ENCODE peak calls at places on chromosomes 16 and 17, in ten cellular contexts. R is fibroblast of the aortic adventitia, M is epithelial cell of esophagus, V is AG10803, U is A549, N is AG04450, K is BE2C, J is fibroblast of lung, O is neural progenitor cell, Y is right lobe of liver. F is an unnamed sample.

GRCh38 chr17:65886240-65886639 is 305.7 kb downstream of the CEP112 start:
- DNase-seq in N (no peak), K (no peak), U (no peak), V (peak), R (peak), M (no peak), Y (no peak), O (no peak), J (no peak), F (no peak)

GRCh38 chr16:72247821-72248253 is 75.9 kb upstream of the PMFBP1 start:
- DNase-seq in M (no peak), U (no peak), J (peak), N (no peak), K (no peak), R (peak), O (no peak), V (peak), Y (no peak), F (peak)

GRCh38 chr17:48737330-48738043 is 8.9 kb upstream of the HOXB13 start:
- DNase-seq in Y (no peak), V (no peak), K (no peak), M (no peak), U (no peak), J (no peak), O (no peak), R (no peak), N (no peak), F (no peak)

GRCh38 chr17:80892900-80893603 is 98.6 kb upstream of the CHMP6 start:
- DNase-seq in U (peak), R (peak), N (peak), J (peak), V (peak), K (peak), O (no peak), M (peak), Y (no peak), F (peak)

GRCh38 chr17:46979023-46979870 is at the start of gene RPRML:
- DNase-seq in M (peak), V (no peak), U (peak), O (peak), Y (peak), J (no peak), R (no peak), K (peak), N (no peak), F (no peak)

GRCh38 chr16:79370736-79371135 is 229.8 kb downstream of the MAF start:
- DNase-seq in K (no peak), O (no peak), U (no peak), V (no peak), J (no peak), R (no peak), Y (no peak), N (no peak), M (no peak), F (no peak)

GRCh38 chr16:2701713-2702437 is 18.1 kb downstream of the PRSS27 start:
- DNase-seq in M (no peak), U (no peak), V (no peak), N (no peak), R (no peak), Y (no peak), J (no peak), K (no peak), O (no peak), F (no peak)

GRCh38 chr17:41910701-41911391 is 7.9 kb downstream of the ACLY start:
- DNase-seq in O (no peak), M (peak), N (peak), R (peak), U (peak), K (peak), V (peak), Y (no peak), J (peak), F (peak)

GRCh38 chr17:15954222-15954621 is 9.3 kb downstream of the ADORA2B start:
- DNase-seq in Y (no peak), M (peak), J (peak), O (no peak), R (peak), K (no peak), N (peak), U (peak), V (peak), F (peak)

GRCh38 chr17:62032480-62032879 is 32.6 kb downstream of the MED13 start:
- DNase-seq in J (no peak), K (no peak), N (no peak), R (no peak), U (no peak), O (no peak), M (no peak), V (no peak), Y (no peak), F (no peak)

GRCh38 chr16:23765933-23766332 is 11.1 kb downstream of the CHP2 start:
- DNase-seq in Y (no peak), R (no peak), V (no peak), O (no peak), K (no peak), N (no peak), J (no peak), M (no peak), U (no peak), F (no peak)

GRCh38 chr17:19321481-19322128 is 40.9 kb downstream of the B9D1 start:
- DNase-seq in K (no peak), U (no peak), V (no peak), M (no peak), Y (peak), N (no peak), J (no peak), R (no peak), O (peak), F (no peak)

GRCh38 chr16:71246309-71246708 is 15.8 kb upstream of the HYDIN start:
- DNase-seq in V (no peak), R (no peak), J (no peak), U (no peak), Y (no peak), N (no peak), M (no peak), O (no peak), K (no peak), F (no peak)

GRCh38 chr16:47480410-47480809 is 19.3 kb downstream of the PHKB start:
- DNase-seq in K (no peak), J (no peak), U (no peak), M (no peak), N (no peak), R (no peak), V (no peak), Y (no peak), O (no peak), F (no peak)

GRCh38 chr16:4411684-4412083 is 4.7 kb downstream of the CORO7 start:
- DNase-seq in N (no peak), U (no peak), K (no peak), J (peak), M (no peak), R (no peak), Y (no peak), V (no peak), O (no peak), F (no peak)

GRCh38 chr16:69176033-69176780 is 10.8 kb upstream of the SNTB2 start:
- DNase-seq in U (no peak), O (no peak), K (no peak), M (no peak), R (peak), V (peak), J (peak), N (peak), Y (no peak), F (peak)

GRCh38 chr16:84088695-84089395 is 27.9 kb downstream of the MBTPS1 start:
- DNase-seq in U (no peak), V (peak), R (no peak), J (no peak), K (peak), M (peak), O (no peak), Y (no peak), N (no peak), F (no peak)

GRCh38 chr17:73522107-73522506 is 122.1 kb downstream of the SDK2 start:
- DNase-seq in V (no peak), N (no peak), U (no peak), Y (no peak), K (no peak), M (no peak), J (no peak), O (no peak), R (no peak), F (no peak)

GRCh38 chr17:61570118-61570517 is 20.9 kb downstream of the NACA2 start:
- DNase-seq in V (no peak), M (peak), R (no peak), J (no peak), K (no peak), N (no peak), O (no peak), Y (no peak), U (no peak), F (no peak)

GRCh38 chr17:49327835-49328784 is 33.9 kb downstream of the ZNF652 start:
- DNase-seq in Y (no peak), V (no peak), R (peak), J (no peak), K (no peak), N (no peak), M (peak), U (no peak), O (no peak), F (no peak)

GRCh38 chr17:3693829-3694231 is 2.1 kb downstream of the P2RX5 start:
- DNase-seq in N (no peak), Y (no peak), J (no peak), K (no peak), R (no peak), V (no peak), O (no peak), U (no peak), M (no peak), F (no peak)

GRCh38 chr17:44543905-44544523 is 13.3 kb upstream of the FZD2 start:
- DNase-seq in Y (no peak), V (no peak), O (no peak), N (no peak), J (peak), M (no peak), K (no peak), U (peak), R (no peak), F (no peak)

GRCh38 chr16:88113545-88114045 is 162.4 kb downstream of the BANP start:
- DNase-seq in K (no peak), V (no peak), U (no peak), O (no peak), J (no peak), N (no peak), R (no peak), Y (no peak), M (no peak), F (no peak)

GRCh38 chr17:28944862-28945741 is 6.2 kb downstream of the PHF12 start:
- DNase-seq in M (peak), N (no peak), K (no peak), J (no peak), R (peak), O (no peak), U (no peak), V (peak), Y (no peak), F (peak)

GRCh38 chr17:35788504-35788998 is 6.9 kb downstream of the MMP28 start:
- DNase-seq in K (peak), J (peak), O (no peak), V (peak), R (peak), N (no peak), Y (no peak), U (peak), M (peak), F (peak)

GRCh38 chr16:25014500-25015147 is 545 bp downstream of the ARHGAP17 start:
- DNase-seq in R (peak), V (peak), Y (peak), K (peak), J (peak), O (peak), M (peak), N (no peak), U (peak), F (no peak)

GRCh38 chr16:89556750-89557149 is 3.7 kb upstream of the RPL13 start:
- DNase-seq in K (no peak), N (no peak), Y (no peak), O (no peak), R (no peak), M (no peak), J (no peak), U (no peak), V (no peak), F (no peak)

GRCh38 chr16:88871730-88872416 is 5.4 kb upstream of the PABPN1L start:
- DNase-seq in U (no peak), M (no peak), R (no peak), K (no peak), N (no peak), O (no peak), V (no peak), Y (no peak), J (no peak), F (no peak)

GRCh38 chr17:3916013-3916696 is at the start of gene P2RX1:
- DNase-seq in J (no peak), N (no peak), M (no peak), Y (no peak), R (peak), K (no peak), V (no peak), O (no peak), U (no peak), F (no peak)

GRCh38 chr17:31202968-31203367 is 94.1 kb downstream of the OMG start:
- DNase-seq in J (no peak), K (no peak), Y (no peak), M (no peak), V (peak), N (no peak), O (no peak), U (no peak), R (peak), F (no peak)

GRCh38 chr16:19382084-19382801 is 35.4 kb upstream of the TMC5 start:
- DNase-seq in V (no peak), N (no peak), J (no peak), R (no peak), M (no peak), K (no peak), O (no peak), Y (no peak), U (no peak), F (no peak)

GRCh38 chr16:19380316-19380715 is 37.4 kb upstream of the TMC5 start:
- DNase-seq in M (no peak), N (no peak), U (no peak), V (no peak), O (no peak), K (no peak), R (no peak), Y (no peak), J (no peak), F (no peak)

GRCh38 chr16:19377864-19378263 is 39.8 kb upstream of the TMC5 start:
- DNase-seq in R (peak), J (no peak), V (no peak), M (no peak), U (no peak), O (no peak), Y (no peak), N (no peak), K (no peak), F (no peak)

GRCh38 chr16:19382887-19383816 is 34.5 kb upstream of the TMC5 start:
- DNase-seq in Y (no peak), K (peak), R (no peak), U (no peak), M (no peak), N (no peak), J (no peak), O (no peak), V (no peak), F (no peak)

DNA sequence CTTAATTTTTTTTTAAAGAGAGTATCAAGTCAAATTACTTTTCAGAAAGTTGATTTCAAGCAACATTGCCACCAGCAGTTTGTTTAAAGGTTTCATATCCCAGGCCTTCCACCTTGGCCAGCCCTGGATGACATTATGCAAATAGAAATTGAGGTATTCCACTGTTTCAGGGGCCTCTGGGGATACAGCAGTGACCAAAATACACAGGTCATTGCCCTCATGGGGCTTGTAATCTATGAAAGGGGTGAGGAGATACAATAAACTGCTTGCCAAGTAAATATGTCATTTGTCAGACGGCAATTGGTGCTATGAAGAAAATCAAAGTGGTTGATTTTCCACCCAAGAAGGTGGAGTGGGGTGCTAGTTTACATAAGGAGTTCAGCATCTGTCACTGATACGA is 37.8 kb upstream of the TMC5 start:
- DNase-seq in K (no peak), V (no peak), U (no peak), M (no peak), O (no peak), N (no peak), Y (no peak), R (no peak), J (no peak), F (no peak)
- H3K4me3 ChIP-seq in K (no peak), V (no peak), U (no peak), M (no peak), O (no peak), N (no peak), Y (no peak), R (no peak), J (no peak), F (no peak)

DNA sequence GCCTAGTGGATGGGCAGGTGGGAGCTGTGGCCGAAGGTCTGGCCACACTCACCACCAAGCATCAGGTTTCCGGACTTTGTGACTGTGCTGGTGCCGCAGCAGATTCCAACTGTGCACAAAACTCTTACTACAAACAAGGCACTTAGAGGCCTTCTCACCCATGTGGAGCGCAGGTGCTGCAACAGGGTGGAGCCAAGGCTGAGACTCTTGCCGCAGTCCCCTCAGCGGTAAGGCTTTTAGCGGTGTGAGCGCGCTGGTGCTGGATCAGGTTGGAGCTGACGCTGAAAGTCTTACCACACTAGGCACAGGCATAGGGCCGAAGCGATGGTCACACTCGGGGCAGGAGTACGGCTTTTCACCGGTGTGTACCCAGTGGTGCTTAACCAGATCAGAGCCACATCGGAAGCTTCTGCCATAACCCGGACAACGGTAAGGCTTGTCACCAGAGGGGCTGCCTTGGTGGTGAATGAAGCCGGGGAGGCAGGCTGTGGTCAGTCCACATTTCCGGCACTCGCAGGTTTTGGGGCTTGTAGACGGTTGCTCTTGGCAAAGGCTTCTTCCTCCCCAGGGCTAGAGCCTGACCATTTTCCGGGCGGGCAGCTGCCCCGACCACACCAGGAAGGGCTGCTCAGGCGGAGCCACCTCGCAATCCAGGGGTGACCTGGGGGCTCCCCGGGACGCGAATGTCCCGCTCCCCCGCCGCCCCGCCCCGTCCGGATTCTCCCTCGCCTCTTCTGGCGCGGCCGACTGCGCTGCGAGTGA is 1.0 kb upstream of the ARMC5 start:
- DNase-seq in R (peak), Y (peak), O (peak), J (no peak), N (no peak), M (peak), K (peak), V (peak), U (peak), F (peak)
- TF ChIP-seq CTCF in R (peak), Y (no peak), O (no peak), J (no peak), N (peak), M (no peak), K (no peak), V (peak), U (no peak), F (peak)

GRCh38 chr17:50534222-50534978 is 1.9 kb downstream of the EPN3 start:
- DNase-seq in V (no peak), M (peak), J (no peak), U (peak), K (no peak), R (no peak), Y (no peak), N (no peak), O (peak), F (no peak)
- H3K4me3 ChIP-seq in V (no peak), M (peak), J (no peak), U (peak), K (no peak), R (no peak), Y (no peak), N (no peak), O (peak), F (no peak)

DNA sequence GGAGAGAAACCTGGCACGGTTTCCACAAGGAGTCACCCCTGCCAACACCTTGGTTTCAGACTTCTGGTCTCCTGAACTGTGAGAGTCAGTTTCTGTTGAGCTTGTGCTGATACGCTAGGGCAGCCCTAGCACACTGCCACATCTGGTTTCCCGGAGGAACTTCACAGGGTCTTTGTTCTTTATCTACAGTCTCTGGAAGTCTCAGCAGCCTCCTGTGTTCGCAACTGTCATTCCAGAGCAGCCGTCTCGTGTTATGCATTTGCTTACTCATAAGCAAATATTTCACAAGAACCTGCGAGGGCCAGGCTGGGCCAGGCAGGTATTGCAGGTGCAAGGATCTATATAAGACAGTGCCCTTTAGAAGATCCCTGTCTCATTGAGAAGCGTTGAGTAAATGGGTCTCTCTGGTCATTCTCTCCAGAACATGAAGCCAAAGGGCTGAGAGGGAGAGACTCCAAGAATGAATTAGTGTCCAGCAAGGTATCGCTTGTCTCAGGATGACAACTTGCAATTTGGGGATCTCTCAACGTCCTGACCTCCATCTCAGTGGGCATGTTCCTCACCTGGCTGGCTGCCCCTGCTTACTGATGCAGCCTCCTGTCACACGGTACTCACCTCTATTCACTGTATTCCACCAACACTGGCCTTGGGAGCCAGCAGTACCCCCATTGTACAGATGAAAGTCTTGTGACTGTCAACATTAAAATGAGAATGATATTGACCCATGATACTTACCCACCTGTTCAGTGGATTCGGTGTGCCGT is 141.2 kb downstream of the WWOX start:
- DNase-seq in R (no peak), K (no peak), U (peak), N (no peak), J (no peak), M (peak), V (no peak), O (peak), Y (peak), F (no peak)
- TF ChIP-seq CTCF in R (no peak), K (no peak), U (no peak), N (no peak), J (no peak), M (peak), V (no peak), O (peak), Y (no peak), F (no peak)